ENCODE peak calls at places on chromosomes 11 and 22, in five cellular contexts. One of them, this sample, is unnamed.

GRCh38 chr11:5620606-5621521 is 3.9 kb upstream of the TRIM34 start:
- DNase-seq in mesothelial cell of epicardium: no peak
- DNase-seq in gastrocnemius medialis: no peak
- DNase-seq in stimulated activated CD4-positive, alpha-beta T cell treated with anti-CD3 and anti-CD28 coated beads, Interleukin-1b, Interleukin-23, amount 100 ng/mL, for 24 hours: no peak
- DNase-seq in NCI-H187: no peak
- DNase-seq in this sample: no peak

GRCh38 chr11:269146-269890 is 8.9 kb upstream of the NLRP6 start:
- DNase-seq in mesothelial cell of epicardium: no peak
- DNase-seq in gastrocnemius medialis: no peak
- DNase-seq in stimulated activated CD4-positive, alpha-beta T cell treated with anti-CD3 and anti-CD28 coated beads, Interleukin-1b, Interleukin-23, amount 100 ng/mL, for 24 hours: no peak
- DNase-seq in NCI-H187: no peak
- DNase-seq in this sample: no peak

GRCh38 chr11:98728421-98728820 is 292.3 kb upstream of the CNTN5 start:
- DNase-seq in mesothelial cell of epicardium: no peak
- DNase-seq in gastrocnemius medialis: no peak
- DNase-seq in stimulated activated CD4-positive, alpha-beta T cell treated with anti-CD3 and anti-CD28 coated beads, Interleukin-1b, Interleukin-23, amount 100 ng/mL, for 24 hours: no peak
- DNase-seq in NCI-H187: no peak
- DNase-seq in this sample: no peak

GRCh38 chr22:36775589-36775965 is 342 bp downstream of the IFT27 start:
- DNase-seq in mesothelial cell of epicardium: no peak
- DNase-seq in gastrocnemius medialis: peak
- DNase-seq in stimulated activated CD4-positive, alpha-beta T cell treated with anti-CD3 and anti-CD28 coated beads, Interleukin-1b, Interleukin-23, amount 100 ng/mL, for 24 hours: peak
- DNase-seq in NCI-H187: no peak
- DNase-seq in this sample: peak

GRCh38 chr11:94194712-94195111 is 66.1 kb downstream of the PANX1 start:
- DNase-seq in mesothelial cell of epicardium: no peak
- DNase-seq in gastrocnemius medialis: no peak
- DNase-seq in stimulated activated CD4-positive, alpha-beta T cell treated with anti-CD3 and anti-CD28 coated beads, Interleukin-1b, Interleukin-23, amount 100 ng/mL, for 24 hours: no peak
- DNase-seq in NCI-H187: no peak
- DNase-seq in this sample: no peak

GRCh38 chr11:46555269-46556054 is 38.4 kb downstream of the AMBRA1 start:
- DNase-seq in mesothelial cell of epicardium: no peak
- DNase-seq in gastrocnemius medialis: no peak
- DNase-seq in stimulated activated CD4-positive, alpha-beta T cell treated with anti-CD3 and anti-CD28 coated beads, Interleukin-1b, Interleukin-23, amount 100 ng/mL, for 24 hours: no peak
- DNase-seq in NCI-H187: no peak
- DNase-seq in this sample: no peak

GRCh38 chr22:24063361-24063760 is 52.3 kb downstream of the CABIN1 start:
- DNase-seq in mesothelial cell of epicardium: no peak
- DNase-seq in gastrocnemius medialis: no peak
- DNase-seq in stimulated activated CD4-positive, alpha-beta T cell treated with anti-CD3 and anti-CD28 coated beads, Interleukin-1b, Interleukin-23, amount 100 ng/mL, for 24 hours: no peak
- DNase-seq in NCI-H187: no peak
- DNase-seq in this sample: no peak

GRCh38 chr11:65540290-65541092 is 15.6 kb downstream of the SCYL1 start:
- DNase-seq in mesothelial cell of epicardium: peak
- DNase-seq in gastrocnemius medialis: peak
- DNase-seq in stimulated activated CD4-positive, alpha-beta T cell treated with anti-CD3 and anti-CD28 coated beads, Interleukin-1b, Interleukin-23, amount 100 ng/mL, for 24 hours: peak
- DNase-seq in NCI-H187: peak
- DNase-seq in this sample: peak

GRCh38 chr11:12801976-12802375 is 127.8 kb downstream of the TEAD1 start:
- DNase-seq in mesothelial cell of epicardium: no peak
- DNase-seq in gastrocnemius medialis: no peak
- DNase-seq in stimulated activated CD4-positive, alpha-beta T cell treated with anti-CD3 and anti-CD28 coated beads, Interleukin-1b, Interleukin-23, amount 100 ng/mL, for 24 hours: no peak
- DNase-seq in NCI-H187: no peak
- DNase-seq in this sample: no peak

GRCh38 chr11:63920126-63920869 is 3.3 kb upstream of the RCOR2 start:
- DNase-seq in mesothelial cell of epicardium: no peak
- DNase-seq in gastrocnemius medialis: peak
- DNase-seq in stimulated activated CD4-positive, alpha-beta T cell treated with anti-CD3 and anti-CD28 coated beads, Interleukin-1b, Interleukin-23, amount 100 ng/mL, for 24 hours: no peak
- DNase-seq in NCI-H187: no peak
- DNase-seq in this sample: no peak

GRCh38 chr11:42407379-42407778 is 904.4 kb upstream of the API5 start:
- DNase-seq in mesothelial cell of epicardium: no peak
- DNase-seq in gastrocnemius medialis: no peak
- DNase-seq in stimulated activated CD4-positive, alpha-beta T cell treated with anti-CD3 and anti-CD28 coated beads, Interleukin-1b, Interleukin-23, amount 100 ng/mL, for 24 hours: no peak
- DNase-seq in NCI-H187: peak
- DNase-seq in this sample: no peak

GRCh38 chr22:19879996-19880785 is 25.5 kb upstream of the GNB1L start:
- DNase-seq in mesothelial cell of epicardium: peak
- DNase-seq in gastrocnemius medialis: peak
- DNase-seq in stimulated activated CD4-positive, alpha-beta T cell treated with anti-CD3 and anti-CD28 coated beads, Interleukin-1b, Interleukin-23, amount 100 ng/mL, for 24 hours: no peak
- DNase-seq in NCI-H187: no peak
- DNase-seq in this sample: no peak

GRCh38 chr22:18088825-18089568 is 11.2 kb downstream of the PEX26 start:
- DNase-seq in mesothelial cell of epicardium: no peak
- DNase-seq in gastrocnemius medialis: peak
- DNase-seq in stimulated activated CD4-positive, alpha-beta T cell treated with anti-CD3 and anti-CD28 coated beads, Interleukin-1b, Interleukin-23, amount 100 ng/mL, for 24 hours: no peak
- DNase-seq in NCI-H187: no peak
- DNase-seq in this sample: peak

GRCh38 chr11:124108158-124108557 is 7.1 kb upstream of the VWA5A start:
- DNase-seq in mesothelial cell of epicardium: no peak
- DNase-seq in gastrocnemius medialis: no peak
- DNase-seq in stimulated activated CD4-positive, alpha-beta T cell treated with anti-CD3 and anti-CD28 coated beads, Interleukin-1b, Interleukin-23, amount 100 ng/mL, for 24 hours: no peak
- DNase-seq in NCI-H187: no peak
- DNase-seq in this sample: peak

GRCh38 chr11:107370390-107370789 is 87.2 kb downstream of the CWF19L2 start:
- DNase-seq in mesothelial cell of epicardium: no peak
- DNase-seq in gastrocnemius medialis: no peak
- DNase-seq in stimulated activated CD4-positive, alpha-beta T cell treated with anti-CD3 and anti-CD28 coated beads, Interleukin-1b, Interleukin-23, amount 100 ng/mL, for 24 hours: no peak
- DNase-seq in NCI-H187: no peak
- DNase-seq in this sample: no peak

GRCh38 chr11:16791494-16791961 is 53.1 kb downstream of the C11orf58 start:
- DNase-seq in mesothelial cell of epicardium: no peak
- DNase-seq in gastrocnemius medialis: no peak
- DNase-seq in stimulated activated CD4-positive, alpha-beta T cell treated with anti-CD3 and anti-CD28 coated beads, Interleukin-1b, Interleukin-23, amount 100 ng/mL, for 24 hours: no peak
- DNase-seq in NCI-H187: no peak
- DNase-seq in this sample: no peak

This sample was measured in GM10248.